ENCODE peak calls at places on chromosome 10, in seven cellular contexts. N, A, K, T, O, I and Q are unnamed samples. For H3K27me3, the result is how much of the 10 kb centered on the place peaks cover.

GRCh38 chr10:30705625-30706149 is 76.1 kb upstream of the LYZL2 start:
- DNase-seq in T (no peak), N (no peak), A (no peak), I (no peak), O (no peak), K (no peak), Q (no peak)

GRCh38 chr10:96670786-96671185 is 49.5 kb downstream of the PIK3AP1 start:
- DNase-seq in N (no peak), K (no peak), I (no peak), O (no peak), A (no peak), T (no peak), Q (no peak)

GRCh38 chr10:13698217-13698616 is 111.5 kb downstream of the PRPF18 start:
- DNase-seq in I (no peak), O (no peak), K (no peak), A (no peak), N (no peak), T (no peak), Q (no peak)

GRCh38 chr10:132322621-132323048 is 9.4 kb upstream of the LRRC27 start:
- DNase-seq in T (peak), K (no peak), O (no peak), I (no peak), A (no peak), N (no peak), Q (no peak)

GRCh38 chr10:48940958-48941357 is 1.3 kb upstream of the LRRC18 start:
- DNase-seq in O (no peak), T (no peak), A (no peak), N (peak), I (no peak), K (no peak), Q (no peak)

GRCh38 chr10:8060010-8060703 is 5.7 kb downstream of the GATA3 start:
- DNase-seq in K (no peak), I (no peak), T (no peak), N (no peak), O (peak), A (no peak), Q (no peak)

GRCh38 chr10:18377898-18378297 is 237.7 kb downstream of the CACNB2 start:
- DNase-seq in N (no peak), T (no peak), K (no peak), I (no peak), O (no peak), A (no peak), Q (no peak)

GRCh38 chr10:88897019-88897853 is 17.2 kb downstream of the STAMBPL1 start:
- DNase-seq in K (no peak), T (no peak), I (no peak), N (no peak), O (no peak), A (peak), Q (no peak)

GRCh38 chr10:89346264-89346971 is 18.6 kb downstream of the IFIT3 start:
- DNase-seq in N (no peak), I (no peak), A (no peak), T (no peak), K (no peak), O (no peak), Q (no peak)

GRCh38 chr10:78175444-78175843 is 141.8 kb downstream of the RPS24 start:
- DNase-seq in N (no peak), O (no peak), K (no peak), A (no peak), T (no peak), I (no peak), Q (no peak)

GRCh38 chr10:113922787-113923570 is 68.5 kb downstream of the NHLRC2 start:
- DNase-seq in I (peak), N (no peak), A (no peak), K (no peak), O (no peak), T (no peak), Q (no peak)

GRCh38 chr10:59433720-59434428 is 71.5 kb upstream of the FAM13C start:
- DNase-seq in A (no peak), T (no peak), N (peak), K (no peak), I (no peak), O (no peak), Q (no peak)

GRCh38 chr10:119973261-119973660 is 80.7 kb downstream of the SEC23IP start:
- DNase-seq in O (no peak), A (no peak), T (no peak), K (no peak), N (no peak), I (no peak), Q (no peak)

GRCh38 chr10:14588084-14588937 is 186.4 kb downstream of the FAM107B start:
- DNase-seq in K (no peak), N (peak), T (no peak), A (no peak), O (no peak), I (no peak), Q (no peak)

GRCh38 chr10:131022981-131023380 is 288.5 kb downstream of the TCERG1L start:
- DNase-seq in A (no peak), O (no peak), K (no peak), I (no peak), N (no peak), T (no peak), Q (no peak)

GRCh38 chr10:99532687-99533495 is at the start of gene NKX2-3:
- DNase-seq in N (no peak), O (no peak), A (peak), T (peak), K (no peak), I (peak), Q (peak)

GRCh38 chr10:130243015-130243414 is 106.8 kb downstream of the GLRX3 start:
- DNase-seq in O (no peak), K (no peak), A (no peak), I (no peak), N (no peak), T (no peak), Q (no peak)

GRCh38 chr10:1122349-1122748 is 66.2 kb downstream of the WDR37 start:
- DNase-seq in O (no peak), I (no peak), A (no peak), N (no peak), T (no peak), K (peak), Q (no peak)

GRCh38 chr10:94429049-94429707 is 26.8 kb downstream of the TBC1D12 start:
- DNase-seq in A (no peak), N (no peak), T (no peak), I (no peak), O (no peak), K (no peak), Q (no peak)

GRCh38 chr10:9670911-9671310 is 1346.8 kb upstream of the CELF2 start:
- DNase-seq in N (no peak), K (no peak), T (no peak), I (no peak), O (no peak), A (no peak), Q (no peak)

GRCh38 chr10:12835709-12836108 is 165.8 kb downstream of the CCDC3 start:
- DNase-seq in A (no peak), I (no peak), N (peak), T (no peak), O (no peak), K (no peak), Q (no peak)

GRCh38 chr10:90051474-90051873 is 350.1 kb downstream of the KIF20B start:
- DNase-seq in T (no peak), K (peak), I (no peak), O (no peak), A (no peak), N (no peak), Q (no peak)

GRCh38 chr10:8595140-8595539 is 540.7 kb downstream of the GATA3 start:
- DNase-seq in A (no peak), O (no peak), T (no peak), K (no peak), I (no peak), N (no peak), Q (no peak)

GRCh38 chr10:103717341-103718246 is 137.8 kb downstream of the SH3PXD2A start:
- DNase-seq in N (no peak), O (no peak), A (no peak), K (no peak), I (no peak), T (no peak), Q (no peak)

GRCh38 chr10:105707603-105708002 is 1066.5 kb downstream of the SORCS3 start:
- DNase-seq in T (no peak), I (no peak), O (no peak), K (no peak), A (no peak), N (no peak), Q (no peak)

GRCh38 chr10:34956756-34957155 is 133.4 kb downstream of the CUL2 start:
- DNase-seq in O (no peak), N (no peak), T (no peak), K (no peak), I (no peak), A (no peak), Q (no peak)

GRCh38 chr10:68989317-68989990 is 851 bp downstream of the KIFBP start:
- DNase-seq in K (no peak), T (no peak), I (no peak), N (no peak), O (no peak), A (no peak), Q (no peak)

GRCh38 chr10:98621630-98622029 is 174.9 kb upstream of the HPS1 start:
- DNase-seq in T (no peak), K (no peak), I (no peak), N (no peak), A (no peak), O (no peak), Q (no peak)

GRCh38 chr10:102537367-102537766 is 33.6 kb downstream of the SUFU start:
- DNase-seq in T (no peak), K (no peak), N (no peak), A (no peak), O (no peak), I (no peak), Q (no peak)

GRCh38 chr10:23693398-23693797 is 254.5 kb downstream of the OTUD1 start:
- DNase-seq in I (peak), T (no peak), O (no peak), A (no peak), N (no peak), K (no peak), Q (no peak)
- H3K27me3 ChIP-seq in I (under half), T (under half), O (under half), A (under half), N (under half), K (under half), Q (under half)

GRCh38 chr10:100652406-100653130 is 92.8 kb upstream of the PAX2 start:
- DNase-seq in O (no peak), T (no peak), K (no peak), N (no peak), I (no peak), A (no peak), Q (no peak)
- H3K27me3 ChIP-seq in O (under half), T (under half), K (under half), N (under half), I (under half), A (half or more), Q (under half)

GRCh38 chr10:22442063-22442462 is 96.8 kb downstream of the SPAG6 start:
- DNase-seq in N (no peak), T (no peak), I (no peak), O (no peak), A (no peak), K (no peak), Q (no peak)
- H3K27me3 ChIP-seq in N (under half), T (under half), I (under half), O (under half), A (under half), K (under half), Q (under half)

DNA sequence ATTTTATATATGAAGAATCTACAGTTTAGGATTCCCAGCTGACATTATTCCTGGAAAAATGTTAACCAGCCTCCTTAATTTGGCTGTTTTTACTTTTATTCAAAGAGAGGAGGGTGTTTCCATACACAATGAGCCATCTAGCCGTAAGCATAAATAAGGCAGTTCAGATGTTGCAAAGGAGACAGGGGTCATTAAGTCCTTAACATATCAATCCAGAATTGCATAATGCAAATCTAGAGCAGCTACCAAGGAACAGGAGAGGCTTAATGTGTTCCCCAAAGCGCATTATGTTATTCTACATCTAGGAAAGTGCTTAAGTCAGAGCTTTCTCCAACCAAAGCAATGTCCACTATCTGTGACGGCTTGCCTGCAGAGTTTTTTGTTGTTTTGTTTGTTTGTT is 32.4 kb upstream of the TCF7L2 start:
- DNase-seq in N (no peak), A (no peak), I (no peak), T (no peak), O (no peak), K (no peak), Q (no peak)
- H3K27me3 ChIP-seq in N (under half), A (under half), I (under half), T (under half), O (under half), K (under half), Q (under half)

GRCh38 chr10:117796394-117796793 is 250.3 kb downstream of the RAB11FIP2 start:
- DNase-seq in A (no peak), K (no peak), I (no peak), T (no peak), O (no peak), N (no peak), Q (no peak)
- H3K27me3 ChIP-seq in A (under half), K (under half), I (under half), T (under half), O (under half), N (under half), Q (under half)